ENCODE peak calls at places on chromosomes 6 and 20, in ten cellular contexts. A is foreskin fibroblast; S is astrocyte of the hippocampus; H is stimulated activated CD4-positive, alpha-beta T cell treated with anti-CD3 and anti-CD28 coated beads, Interleukin-2, amount 100 ng/mL, for 48 hours; G is M059J; F is BJ; D is GM12865; C is memory B cell; V is neural crest cell; Q is psoas muscle. E is an unnamed sample.

GRCh38 chr6:1498491-1499113 is 109.2 kb downstream of the FOXF2 start:
- DNase-seq in F (no peak), V (no peak), G (peak), H (no peak), C (no peak), D (no peak), S (no peak), Q (no peak), A (peak), E (no peak)

GRCh38 chr6:91317247-91317646 is 730.4 kb upstream of the MAP3K7 start:
- DNase-seq in H (no peak), S (peak), D (no peak), F (no peak), C (no peak), A (no peak), V (no peak), Q (no peak), G (no peak), E (no peak)

GRCh38 chr6:163146036-163146435 is 268.5 kb upstream of the QKI start:
- DNase-seq in F (no peak), A (no peak), V (no peak), C (no peak), Q (no peak), G (peak), D (no peak), H (no peak), S (peak), E (no peak)

GRCh38 chr20:48797850-48798747 is 29.7 kb downstream of the PREX1 start:
- DNase-seq in A (no peak), D (no peak), S (no peak), Q (no peak), F (no peak), V (no peak), H (no peak), C (no peak), G (no peak), E (peak)

GRCh38 chr20:12219798-12220197 is 302.1 kb downstream of the BTBD3 start:
- DNase-seq in D (no peak), C (no peak), G (no peak), S (no peak), Q (no peak), A (no peak), V (no peak), H (no peak), F (no peak), E (no peak)

GRCh38 chr6:33312361-33313104 is 1.3 kb downstream of the TAPBP start:
- DNase-seq in V (no peak), C (peak), A (peak), F (no peak), D (peak), S (peak), Q (peak), G (peak), H (peak), E (peak)

GRCh38 chr6:36431197-36431596 is 11.5 kb downstream of the PXT1 start:
- DNase-seq in H (no peak), C (no peak), G (no peak), A (no peak), Q (no peak), D (no peak), S (no peak), F (no peak), V (no peak), E (no peak)

GRCh38 chr20:3747471-3747870 is 15.0 kb downstream of the HSPA12B start:
- DNase-seq in G (no peak), V (no peak), H (no peak), A (no peak), Q (no peak), S (no peak), D (no peak), F (no peak), C (no peak), E (no peak)

GRCh38 chr6:71527831-71528377 is 239.3 kb downstream of the OGFRL1 start:
- DNase-seq in S (no peak), Q (no peak), V (no peak), A (no peak), C (no peak), G (no peak), D (no peak), H (no peak), F (no peak), E (no peak)

E was measured in neural progenitor cell.